ENCODE peak calls at places on chromosomes 4 and X, in nine cellular contexts. U is nephron progenitor cell; K is NCI-H1436; W is NCI-H2081; Q is PC-3; B is GM04504; A is psoas muscle; P is activated CD4-positive, alpha-beta T cell treated with anti-CD3 and anti-CD28 coated beads, Interleukin-2, amount 50 U/mL, for 1 hour; Z is BJ. N is an unnamed sample.
A peak's percentile ranks its signal among the peaks of the same experiment; 100 is the strongest.

GRCh38 chrX:109040057-109040456 is 303.7 kb upstream of the IRS4 start:
- DNase-seq in W (no peak), A (no peak), K (no peak), Z (no peak), B (no peak), Q (no peak), U (no peak), P (no peak), N (no peak)

GRCh38 chrX:118630843-118631242 is 96.6 kb upstream of the IL13RA1 start:
- DNase-seq in W (no peak), P (no peak), K (no peak), B (no peak), Z (no peak), A (no peak), U (no peak), Q (no peak), N (no peak)

GRCh38 chr4:98627883-98628282 is 30.5 kb downstream of the TSPAN5 start:
- DNase-seq in K (no peak), Q (peak; percentile 63), U (no peak), B (peak; percentile 60), A (no peak), P (no peak), W (no peak), Z (peak; percentile 70), N (peak; percentile 54)

GRCh38 chrX:96407043-96407442 is 277.6 kb upstream of the DIAPH2 start:
- DNase-seq in P (no peak), U (no peak), K (no peak), Q (peak; percentile 86), Z (no peak), A (peak; percentile 48), B (no peak), W (no peak), N (no peak)

GRCh38 chrX:122246937-122247336 is 937.1 kb upstream of the GRIA3 start:
- DNase-seq in P (no peak), Z (no peak), W (no peak), U (no peak), Q (no peak), A (no peak), B (no peak), K (no peak), N (no peak)

GRCh38 chrX:85963736-85964135 is 83.6 kb downstream of the CHM start:
- DNase-seq in Q (peak; percentile 75), A (no peak), U (no peak), P (no peak), B (peak; percentile 34), W (no peak), Z (peak; percentile 18), K (no peak), N (peak; percentile 14)

GRCh38 chrX:39883664-39884063 is 214.1 kb downstream of the BCOR start:
- DNase-seq in U (no peak), P (no peak), Q (no peak), B (no peak), Z (no peak), A (no peak), W (no peak), K (no peak), N (no peak)

GRCh38 chrX:42691196-42691595 is 86.8 kb downstream of the PPP1R2C start:
- DNase-seq in A (no peak), W (no peak), Q (no peak), B (no peak), P (no peak), Z (no peak), U (no peak), K (no peak), N (no peak)

GRCh38 chr4:151098191-151098590 is 1.2 kb upstream of the RPS3A start:
- DNase-seq in Q (no peak), A (no peak), K (no peak), W (no peak), B (no peak), U (no peak), P (no peak), Z (no peak), N (no peak)

GRCh38 chr4:39544580-39545315 is 17.5 kb upstream of the UGDH start:
- DNase-seq in Z (no peak), U (no peak), B (no peak), P (no peak), W (no peak), Q (peak; percentile 32), A (no peak), K (peak; percentile 63), N (no peak)

GRCh38 chrX:10932842-10933440 is 178.2 kb upstream of the HCCS start:
- DNase-seq in Q (peak; percentile 80), B (no peak), A (no peak), U (no peak), Z (no peak), K (no peak), P (no peak), W (no peak), N (no peak)

GRCh38 chrX:150038977-150039599 is 100.8 kb upstream of the EOLA2 start:
- DNase-seq in P (no peak), W (no peak), B (no peak), A (no peak), K (no peak), Z (no peak), Q (peak; percentile 49), U (no peak), N (no peak)

GRCh38 chr4:34939073-34939472 is 1305.2 kb downstream of the ARAP2 start:
- DNase-seq in Z (no peak), Q (no peak), U (no peak), W (no peak), B (no peak), A (no peak), P (no peak), K (no peak), N (no peak)

GRCh38 chr4:62482355-62482754 is 1282.2 kb downstream of the ADGRL3 start:
- DNase-seq in W (no peak), K (no peak), B (no peak), Z (no peak), A (no peak), P (no peak), U (no peak), Q (peak; percentile 19), N (no peak)

GRCh38 chrX:418927-419729 is 32.4 kb upstream of the PPP2R3B start:
- DNase-seq in A (no peak), K (no peak), U (peak; percentile 39), P (no peak), Q (no peak), Z (no peak), W (no peak), B (no peak), N (no peak)

GRCh38 chr4:17662694-17663093 is 48.3 kb downstream of the MED28 start:
- DNase-seq in B (peak; percentile 3), W (no peak), Z (peak; percentile 1), K (no peak), P (no peak), A (no peak), U (no peak), Q (peak; percentile 28), N (peak; percentile 6)

GRCh38 chr4:123163501-123163900 is 233.1 kb upstream of the SPRY1 start:
- DNase-seq in A (no peak), Q (no peak), P (no peak), B (no peak), W (no peak), K (no peak), U (no peak), Z (no peak), N (no peak)

GRCh38 chrX:130772313-130773140 is 130.5 kb downstream of the ENOX2 start:
- DNase-seq in B (peak; percentile 38), Z (peak; percentile 36), W (peak; percentile 12), A (no peak), U (no peak), P (no peak), K (peak; percentile 90), Q (peak; percentile 82), N (peak; percentile 29)

GRCh38 chrX:74781507-74782034 is 143.7 kb downstream of the NEXMIF start:
- DNase-seq in K (no peak), B (no peak), Z (no peak), W (no peak), A (no peak), Q (no peak), P (no peak), U (no peak), N (no peak)

GRCh38 chr4:142404191-142404611 is 441.9 kb downstream of the INPP4B start:
- DNase-seq in Z (no peak), W (no peak), B (no peak), A (peak; percentile 69), K (no peak), P (no peak), Q (peak; percentile 87), U (no peak), N (no peak)

GRCh38 chr4:1035510-1035909 is 24.1 kb downstream of the FGFRL1 start:
- DNase-seq in U (no peak), B (no peak), K (no peak), P (no peak), W (no peak), A (no peak), Z (no peak), Q (no peak), N (no peak)

GRCh38 chr4:182307746-182308145 is 64.5 kb downstream of the TENM3 start:
- DNase-seq in K (no peak), W (no peak), B (peak; percentile 88), Q (peak; percentile 40), U (no peak), P (no peak), A (no peak), Z (peak; percentile 94), N (peak; percentile 75)

GRCh38 chrX:41922694-41923171 is 621 bp downstream of the CASK start:
- DNase-seq in Z (no peak), W (no peak), A (peak; percentile 58), Q (peak; percentile 3), K (no peak), P (peak; percentile 9), B (no peak), U (peak; percentile 55), N (no peak)

GRCh38 chr4:155392486-155393184 is 15.9 kb upstream of the MAP9 start:
- DNase-seq in W (no peak), Z (peak; percentile 47), Q (peak; percentile 86), B (peak; percentile 52), U (no peak), P (no peak), K (no peak), A (no peak), N (peak; percentile 78)

GRCh38 chr4:58732973-58733372 is 1622.8 kb upstream of the IGFBP7 start:
- DNase-seq in W (no peak), B (no peak), U (no peak), P (no peak), Q (peak; percentile 58), Z (no peak), K (no peak), A (no peak), N (no peak)

GRCh38 chr4:174156239-174156826 is 127.1 kb downstream of the FBXO8 start:
- DNase-seq in K (no peak), A (no peak), W (peak; percentile 61), Q (peak; percentile 49), P (no peak), Z (no peak), U (no peak), B (peak; percentile 24), N (peak; percentile 29)

GRCh38 chrX:132612990-132613564 is 124.2 kb upstream of the MBNL3 start:
- DNase-seq in U (peak; percentile 62), P (peak; percentile 39), K (peak; percentile 62), B (no peak), A (peak; percentile 67), W (peak; percentile 49), Z (no peak), Q (peak; percentile 61), N (no peak)

GRCh38 chr4:3708611-3709010 is 57.6 kb upstream of the ADRA2C start:
- DNase-seq in K (no peak), U (peak; percentile 1), W (no peak), Q (no peak), B (no peak), Z (no peak), A (peak; percentile 12), P (no peak), N (no peak)

GRCh38 chrX:69218407-69218806 is 53.2 kb upstream of the PJA1 start:
- DNase-seq in U (no peak), K (no peak), P (no peak), Q (no peak), A (no peak), Z (no peak), B (no peak), W (no peak), N (no peak)

GRCh38 chr4:3215733-3216132 is 33.2 kb upstream of the MSANTD1 start:
- DNase-seq in W (no peak), U (no peak), Z (no peak), Q (no peak), P (no peak), B (no peak), A (peak; percentile 6), K (no peak), N (no peak)

GRCh38 chr4:1471443-1472147 is 65.4 kb upstream of the NKX1-1 start:
- DNase-seq in W (no peak), A (peak; percentile 35), K (no peak), U (no peak), Q (no peak), B (no peak), P (no peak), Z (no peak), N (no peak)

N was measured in HS-5.